ENCODE peak calls at places on chromosome 12, in five cellular contexts. N is fibroblast of the aortic adventitia, F is retinal pigment epithelial cell, P is foreskin fibroblast, C is astrocyte of the spinal cord. Y is an unnamed sample.

GRCh38 chr12:54147186-54147585 is 41.6 kb downstream of the SMUG1 start:
- DNase-seq in C (no peak), N (peak), F (no peak), P (peak), Y (no peak)

GRCh38 chr12:99920561-99920960 is 64.2 kb downstream of the ANKS1B start:
- DNase-seq in C (no peak), F (no peak), P (no peak), N (no peak), Y (no peak)

GRCh38 chr12:64682572-64683277 is 72.4 kb downstream of the RASSF3 start:
- DNase-seq in P (peak), F (peak), C (peak), N (peak), Y (no peak)

GRCh38 chr12:32107376-32108267 is 975 bp downstream of the BICD1 start:
- DNase-seq in P (peak), C (peak), F (no peak), N (peak), Y (no peak)

GRCh38 chr12:9721394-9722092 is 11.4 kb downstream of the CLECL1 start:
- DNase-seq in C (no peak), F (no peak), N (peak), P (peak), Y (no peak)

GRCh38 chr12:121530600-121531355 is 50.0 kb downstream of the KDM2B start:
- DNase-seq in P (peak), C (peak), F (no peak), N (peak), Y (peak)

GRCh38 chr12:94818970-94819369 is 168.6 kb upstream of the TMCC3 start:
- DNase-seq in C (no peak), N (no peak), F (no peak), P (no peak), Y (no peak)

GRCh38 chr12:45852508-45852907 is 123.0 kb downstream of the ARID2 start:
- DNase-seq in C (no peak), P (no peak), F (no peak), N (peak), Y (no peak)

GRCh38 chr12:81224626-81225025 is 146.7 kb downstream of the ACSS3 start:
- DNase-seq in P (no peak), C (no peak), N (no peak), F (no peak), Y (no peak)

GRCh38 chr12:45290218-45290609 is 74.3 kb downstream of the ANO6 start:
- DNase-seq in C (peak), F (no peak), N (peak), P (peak), Y (peak)

GRCh38 chr12:122869207-122869973 is 26.5 kb downstream of the VPS37B start:
- DNase-seq in F (no peak), C (no peak), P (no peak), N (no peak), Y (no peak)
- H3K4me3 ChIP-seq in F (no peak), C (no peak), P (no peak), N (no peak), Y (no peak)

GRCh38 chr12:88577537-88577936 is 2.7 kb downstream of the KITLG start:
- DNase-seq in C (peak), N (no peak), P (peak), F (peak), Y (no peak)

GRCh38 chr12:88579941-88580871 is at the start of gene KITLG:
- DNase-seq in N (peak), P (peak), F (no peak), C (peak), Y (no peak)

GRCh38 chr12:88578821-88579518 is 1.3 kb downstream of the KITLG start:
- DNase-seq in F (no peak), P (peak), N (no peak), C (no peak), Y (no peak)

GRCh38 chr12:88578274-88578673 is 2.0 kb downstream of the KITLG start:
- DNase-seq in C (peak), F (peak), P (peak), N (no peak), Y (no peak)

GRCh38 chr12:88579572-88579940 is 715 bp downstream of the KITLG start:
- DNase-seq in N (no peak), P (peak), F (no peak), C (peak), Y (no peak)
- TF ChIP-seq CTCF in N (no peak), P (no peak), F (no peak), C (no peak), Y (no peak)

GRCh38 chr12:6538420-6539275 is 4.3 kb downstream of the GAPDH start:
- DNase-seq in C (no peak), N (peak), F (no peak), P (peak), Y (no peak)
- H3K4me3 ChIP-seq in C (no peak), N (no peak), F (no peak), P (no peak), Y (peak)

GRCh38 chr12:97701901-97702300 is 239.3 kb downstream of the RMST start:
- DNase-seq in N (no peak), C (no peak), P (no peak), F (no peak), Y (no peak)
- TF ChIP-seq CTCF in N (no peak), C (no peak), P (no peak), F (no peak), Y (no peak)

GRCh38 chr12:34404377-34405285 is 382.3 kb downstream of the ALG10 start:
- DNase-seq in P (no peak), N (no peak), C (no peak), F (no peak), Y (no peak)
- H3K4me3 ChIP-seq in P (no peak), N (no peak), C (no peak), F (no peak), Y (no peak)

GRCh38 chr12:52359511-52360103 is 7.7 kb downstream of the KRT85 start:
- DNase-seq in P (no peak), N (no peak), C (no peak), F (no peak), Y (no peak)

GRCh38 chr12:52360663-52361271 is 6.5 kb downstream of the KRT85 start:
- DNase-seq in N (no peak), F (no peak), P (no peak), C (no peak), Y (no peak)

GRCh38 chr12:52356762-52357580 is 10.3 kb downstream of the KRT85 start:
- DNase-seq in N (no peak), C (no peak), P (no peak), F (no peak), Y (no peak)

GRCh38 chr12:52360106-52360662 is 7.1 kb downstream of the KRT85 start:
- DNase-seq in C (no peak), F (no peak), P (no peak), N (no peak), Y (no peak)

DNA sequence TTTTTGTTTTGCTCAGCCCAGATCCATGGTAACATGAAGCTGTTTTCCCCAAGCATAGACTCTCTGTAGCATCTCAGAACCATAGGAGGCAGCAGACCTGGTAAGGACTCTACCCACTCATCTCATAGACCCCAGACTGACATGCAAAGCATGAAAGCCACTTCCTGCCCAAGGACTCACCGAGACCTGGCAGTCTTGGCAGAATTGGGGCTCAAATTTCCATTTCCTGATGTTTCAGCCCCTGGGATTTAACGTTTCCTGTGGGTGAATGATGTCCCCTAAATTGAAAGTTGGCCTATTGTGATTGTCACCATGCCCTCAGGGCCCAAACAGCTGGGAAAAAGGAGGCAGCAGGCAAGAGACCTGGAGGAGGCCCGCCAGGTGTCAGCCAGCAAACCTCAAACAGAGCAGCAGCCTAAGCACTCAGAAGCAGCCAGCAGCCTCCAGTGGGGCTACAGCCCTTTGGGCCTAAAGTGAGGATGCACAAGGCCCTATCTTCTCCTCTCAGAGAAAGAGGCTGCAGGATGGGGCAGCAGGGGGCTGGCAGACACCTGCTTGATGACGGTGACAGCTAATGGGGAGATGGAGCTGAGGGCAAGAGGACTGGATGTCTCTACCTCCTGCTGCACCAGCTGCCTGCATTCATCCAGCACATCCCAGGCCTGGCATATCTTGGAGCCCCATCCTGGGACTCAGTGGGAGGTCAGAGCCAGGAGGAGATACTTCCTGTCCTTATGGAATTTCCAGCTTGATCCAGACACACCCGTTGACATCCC is 8.5 kb downstream of the KRT85 start:
- DNase-seq in C (no peak), F (no peak), N (no peak), P (no peak), Y (no peak)
- TF ChIP-seq CTCF in C (no peak), F (no peak), N (no peak), P (no peak), Y (no peak)

GRCh38 chr12:58364389-58365086 is 423.2 kb downstream of the ATP23 start:
- DNase-seq in C (peak), P (peak), N (peak), F (peak), Y (peak)
- H3K4me3 ChIP-seq in C (no peak), P (no peak), N (no peak), F (no peak), Y (no peak)

DNA sequence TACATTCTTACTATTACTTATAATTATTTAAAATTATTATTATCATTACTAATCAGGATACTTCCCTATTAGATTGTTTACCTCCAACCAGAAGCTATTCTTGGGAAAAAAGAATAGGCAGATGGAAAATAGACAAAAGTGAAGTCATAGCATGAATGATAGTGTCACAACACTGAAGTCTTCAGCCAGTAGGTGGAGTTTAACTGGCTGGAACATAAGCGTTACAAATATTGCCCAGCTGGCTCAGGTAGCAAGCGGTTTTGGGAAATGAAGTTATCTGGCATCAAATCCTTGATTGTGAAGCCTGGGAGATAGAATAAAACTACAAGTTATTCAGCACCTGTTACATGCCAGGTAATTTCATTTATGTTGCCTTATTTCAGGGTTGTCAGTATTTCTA is 762.9 kb downstream of the C12orf50 start:
- DNase-seq in C (no peak), P (peak), F (no peak), N (no peak), Y (no peak)
- TF ChIP-seq CTCF in C (peak), P (no peak), F (no peak), N (peak), Y (no peak)

GRCh38 chr12:108826115-108826806 is 31.1 kb downstream of the SSH1 start:
- DNase-seq in N (peak), C (peak), F (peak), P (peak), Y (peak)
- H3K4me3 ChIP-seq in N (peak), C (peak), F (peak), P (peak), Y (peak)

GRCh38 chr12:108237272-108237671 is 101.8 kb downstream of the CMKLR1 start:
- DNase-seq in C (no peak), N (no peak), F (no peak), P (no peak), Y (no peak)
- TF ChIP-seq CTCF in C (peak), N (no peak), F (peak), P (no peak), Y (peak)